ENCODE peak calls at places on chromosomes 2 and 18, in eight cellular contexts. T, H, E, R, X, S, P and B are unnamed samples.

GRCh38 chr2:120441744-120442471 is 96.0 kb downstream of the INHBB start:
- DNase-seq in T (peak), H (peak), E (no peak), R (no peak), X (peak), S (no peak), P (no peak), B (no peak)

GRCh38 chr2:241598061-241598460 is 38.9 kb downstream of the THAP4 start:
- DNase-seq in T (no peak), H (no peak), E (no peak), R (no peak), X (no peak), S (no peak), P (no peak), B (no peak)

GRCh38 chr18:31667185-31667584 is 17.2 kb downstream of the B4GALT6 start:
- DNase-seq in T (no peak), H (no peak), E (no peak), R (no peak), X (no peak), S (no peak), P (no peak), B (no peak)

GRCh38 chr2:40256649-40257048 is 195.2 kb downstream of the SLC8A1 start:
- DNase-seq in T (peak), H (no peak), E (no peak), R (no peak), X (no peak), S (no peak), P (no peak), B (no peak)

GRCh38 chr18:77777126-77777525 is 527.5 kb downstream of the GALR1 start:
- DNase-seq in T (no peak), H (no peak), E (no peak), R (no peak), X (no peak), S (no peak), P (no peak), B (no peak)

GRCh38 chr18:51908598-51908944 is 431.4 kb upstream of the DCC start:
- DNase-seq in T (no peak), H (no peak), E (no peak), R (no peak), X (no peak), S (no peak), P (no peak), B (no peak)

GRCh38 chr2:206989306-206989705 is 50.0 kb downstream of the CPO start:
- DNase-seq in T (peak), H (peak), E (no peak), R (no peak), X (peak), S (no peak), P (peak), B (no peak)

GRCh38 chr2:79511320-79511951 is 1.4 kb upstream of the CTNNA2 start:
- DNase-seq in T (peak), H (no peak), E (no peak), R (no peak), X (no peak), S (no peak), P (peak), B (peak)

GRCh38 chr2:75064691-75065396 is 106.4 kb downstream of the POLE4 start:
- DNase-seq in T (peak), H (peak), E (peak), R (no peak), X (peak), S (peak), P (peak), B (no peak)

GRCh38 chr2:190404487-190404886 is 3.7 kb upstream of the MFSD6 start:
- DNase-seq in T (no peak), H (peak), E (no peak), R (no peak), X (no peak), S (no peak), P (peak), B (no peak)

GRCh38 chr2:238915196-238915595 is 67.3 kb downstream of the TWIST2 start:
- DNase-seq in T (no peak), H (no peak), E (no peak), R (no peak), X (peak), S (no peak), P (no peak), B (no peak)

GRCh38 chr2:237824085-237824484 is 25.5 kb downstream of the RBM44 start:
- DNase-seq in T (no peak), H (no peak), E (no peak), R (no peak), X (no peak), S (no peak), P (no peak), B (no peak)

GRCh38 chr2:60992985-60993392 is 24.5 kb upstream of the PEX13 start:
- DNase-seq in T (no peak), H (no peak), E (no peak), R (no peak), X (peak), S (no peak), P (no peak), B (no peak)

GRCh38 chr2:32479224-32479623 is 122.4 kb downstream of the BIRC6 start:
- DNase-seq in T (no peak), H (no peak), E (no peak), R (peak), X (no peak), S (no peak), P (no peak), B (peak)

GRCh38 chr2:231800493-231801091 is 14.3 kb downstream of the COPS7B start:
- DNase-seq in T (peak), H (peak), E (peak), R (no peak), X (no peak), S (peak), P (peak), B (no peak)

GRCh38 chr2:221943078-221943810 is 355.6 kb downstream of the PAX3 start:
- DNase-seq in T (no peak), H (no peak), E (no peak), R (no peak), X (no peak), S (no peak), P (no peak), B (peak)

GRCh38 chr18:24862225-24862893 is 401.9 kb downstream of the HRH4 start:
- DNase-seq in T (peak), H (no peak), E (no peak), R (no peak), X (no peak), S (no peak), P (no peak), B (no peak)

GRCh38 chr2:44937688-44938240 is 3.7 kb upstream of the SIX3 start:
- DNase-seq in T (no peak), H (peak), E (no peak), R (no peak), X (peak), S (no peak), P (no peak), B (no peak)

GRCh38 chr18:50709215-50709614 is 110.6 kb downstream of the MRO start:
- DNase-seq in T (no peak), H (no peak), E (no peak), R (no peak), X (peak), S (no peak), P (no peak), B (no peak)

GRCh38 chr2:36633470-36634092 is 35.6 kb upstream of the FEZ2 start:
- DNase-seq in T (no peak), H (no peak), E (no peak), R (no peak), X (no peak), S (no peak), P (peak), B (no peak)

GRCh38 chr18:65235966-65236634 is 514.7 kb upstream of the CDH7 start:
- DNase-seq in T (peak), H (no peak), E (no peak), R (no peak), X (peak), S (no peak), P (peak), B (no peak)

GRCh38 chr2:155357172-155357571 is 658.7 kb downstream of the KCNJ3 start:
- DNase-seq in T (no peak), H (no peak), E (no peak), R (no peak), X (peak), S (no peak), P (no peak), B (no peak)

GRCh38 chr18:70075906-70076305 is 128.2 kb upstream of the CD226 start:
- DNase-seq in T (no peak), H (no peak), E (no peak), R (no peak), X (no peak), S (no peak), P (no peak), B (no peak)

GRCh38 chr2:223950448-223951347 is 5.6 kb upstream of the WDFY1 start:
- DNase-seq in T (no peak), H (no peak), E (no peak), R (no peak), X (no peak), S (no peak), P (no peak), B (no peak)

GRCh38 chr2:210616074-210616473 is 59.7 kb downstream of the CPS1 start:
- DNase-seq in T (no peak), H (no peak), E (no peak), R (no peak), X (no peak), S (no peak), P (no peak), B (no peak)

GRCh38 chr2:234994340-234995321 is 42.8 kb downstream of the SH3BP4 start:
- DNase-seq in T (no peak), H (no peak), E (no peak), R (no peak), X (no peak), S (no peak), P (no peak), B (no peak)

GRCh38 chr2:85151026-85151425 is 17.8 kb downstream of the TCF7L1 start:
- DNase-seq in T (no peak), H (no peak), E (no peak), R (no peak), X (no peak), S (no peak), P (no peak), B (no peak)

GRCh38 chr2:233743464-233744259 is 14.8 kb downstream of the UGT1A3 start:
- DNase-seq in T (no peak), H (no peak), E (no peak), R (no peak), X (no peak), S (no peak), P (no peak), B (no peak)

GRCh38 chr2:165161510-165161909 is 42.3 kb downstream of the SCN3A start:
- DNase-seq in T (no peak), H (no peak), E (no peak), R (peak), X (no peak), S (no peak), P (peak), B (no peak)

GRCh38 chr2:224163573-224164307 is 124.7 kb upstream of the SERPINE2 start:
- DNase-seq in T (no peak), H (no peak), E (no peak), R (no peak), X (no peak), S (no peak), P (peak), B (no peak)

GRCh38 chr2:139917723-139918384 is 1137.7 kb upstream of the NXPH2 start:
- DNase-seq in T (no peak), H (no peak), E (no peak), R (no peak), X (no peak), S (no peak), P (no peak), B (no peak)

GRCh38 chr18:47754311-47755101 is 176.0 kb downstream of the SMAD2 start:
- DNase-seq in T (peak), H (peak), E (peak), R (no peak), X (no peak), S (peak), P (no peak), B (no peak)

GRCh38 chr2:77156599-77156998 is 365.6 kb downstream of the LRRTM4 start:
- DNase-seq in T (no peak), H (no peak), E (no peak), R (no peak), X (no peak), S (no peak), P (no peak), B (no peak)

GRCh38 chr2:58449286-58450010 is 208.3 kb upstream of the FANCL start:
- DNase-seq in T (no peak), H (no peak), E (no peak), R (no peak), X (no peak), S (no peak), P (no peak), B (no peak)

GRCh38 chr2:145060876-145061275 is 541.0 kb upstream of the ZEB2 start:
- DNase-seq in T (no peak), H (no peak), E (no peak), R (no peak), X (no peak), S (no peak), P (no peak), B (no peak)